ENCODE peak calls at places on chromosomes 1 and 21, in seven cellular contexts. X is GM23338, Y is PC-3, H is astrocyte, R is HCT116, U is GM12878, A is A673. Q is an unnamed sample. For H3K4me1, the result is how much of the 10 kb centered on the place peaks cover.

GRCh38 chr1:24586970-24587820 is 31.3 kb downstream of the NCMAP start:
- DNase-seq in X (peak), U (no peak), H (peak), Y (peak), R (peak), A (peak), Q (peak)

GRCh38 chr1:225766967-225767413 is 10.6 kb upstream of the SRP9 start:
- DNase-seq in U (no peak), Y (peak), A (peak), H (peak), R (no peak), X (no peak), Q (peak)

GRCh38 chr1:155479205-155479604 is 83.4 kb downstream of the ASH1L start:
- DNase-seq in A (peak), R (no peak), U (no peak), Y (peak), H (peak), X (no peak), Q (peak)

GRCh38 chr1:4016351-4017130 is 116.5 kb upstream of the C1orf174 start:
- DNase-seq in X (no peak), Y (no peak), R (no peak), H (no peak), U (no peak), A (no peak), Q (peak)

GRCh38 chr1:96236156-96236739 is 485.3 kb upstream of the PTBP2 start:
- DNase-seq in H (peak), R (peak), Y (peak), X (peak), A (peak), U (no peak), Q (peak)

GRCh38 chr1:208031932-208032320 is 121.0 kb upstream of the CD34 start:
- DNase-seq in Y (no peak), H (no peak), U (no peak), X (no peak), R (no peak), A (no peak), Q (no peak)

GRCh38 chr1:50949286-50949982 is 10.6 kb downstream of the FAF1 start:
- DNase-seq in A (no peak), X (no peak), U (no peak), Y (no peak), R (no peak), H (no peak), Q (no peak)

GRCh38 chr1:246083416-246083815 is 423.7 kb downstream of the SMYD3 start:
- DNase-seq in R (no peak), H (no peak), A (no peak), X (no peak), U (no peak), Y (no peak), Q (no peak)

GRCh38 chr1:179099891-179100290 is 18.0 kb downstream of the TOR3A start:
- DNase-seq in R (no peak), X (no peak), A (no peak), U (no peak), H (no peak), Y (no peak), Q (no peak)

GRCh38 chr1:212234431-212235298 is 50.5 kb upstream of the PPP2R5A start:
- DNase-seq in R (peak), Y (peak), U (no peak), H (peak), X (no peak), A (peak), Q (peak)

GRCh38 chr1:67347688-67348472 is 40.2 kb downstream of the IL12RB2 start:
- DNase-seq in R (peak), H (peak), A (peak), X (peak), U (no peak), Y (peak), Q (peak)

GRCh38 chr1:1197551-1198422 is 8.6 kb downstream of the TNFRSF18 start:
- DNase-seq in Y (no peak), U (no peak), X (peak), H (no peak), A (no peak), R (no peak), Q (no peak)

GRCh38 chr1:225418059-225418458 is 9.8 kb downstream of the LBR start:
- DNase-seq in X (no peak), U (no peak), H (no peak), R (no peak), Y (no peak), A (no peak), Q (no peak)

GRCh38 chr1:182206628-182207239 is 145.2 kb upstream of the ZNF648 start:
- DNase-seq in X (no peak), R (no peak), Y (no peak), U (no peak), H (no peak), A (no peak), Q (peak)

GRCh38 chr1:181178241-181178640 is 89.7 kb downstream of the IER5 start:
- DNase-seq in R (no peak), X (no peak), U (no peak), A (no peak), H (no peak), Y (no peak), Q (no peak)

GRCh38 chr1:181181792-181182585 is 93.5 kb downstream of the IER5 start:
- DNase-seq in Y (no peak), R (no peak), X (peak), A (no peak), U (no peak), H (no peak), Q (no peak)

GRCh38 chr1:181179980-181180964 is 91.8 kb downstream of the IER5 start:
- DNase-seq in H (peak), U (peak), Y (no peak), R (no peak), X (peak), A (no peak), Q (peak)

GRCh38 chr1:181175955-181176354 is 87.5 kb downstream of the IER5 start:
- DNase-seq in U (no peak), H (no peak), R (no peak), X (no peak), Y (no peak), A (no peak), Q (no peak)

GRCh38 chr1:181179279-181179979 is 90.9 kb downstream of the IER5 start:
- DNase-seq in H (no peak), X (no peak), U (no peak), R (no peak), A (no peak), Y (no peak), Q (no peak)
- TF ChIP-seq EZH2 in H (no peak), X (no peak), U (no peak), R (no peak), A (no peak), Y (no peak), Q (no peak)

DNA sequence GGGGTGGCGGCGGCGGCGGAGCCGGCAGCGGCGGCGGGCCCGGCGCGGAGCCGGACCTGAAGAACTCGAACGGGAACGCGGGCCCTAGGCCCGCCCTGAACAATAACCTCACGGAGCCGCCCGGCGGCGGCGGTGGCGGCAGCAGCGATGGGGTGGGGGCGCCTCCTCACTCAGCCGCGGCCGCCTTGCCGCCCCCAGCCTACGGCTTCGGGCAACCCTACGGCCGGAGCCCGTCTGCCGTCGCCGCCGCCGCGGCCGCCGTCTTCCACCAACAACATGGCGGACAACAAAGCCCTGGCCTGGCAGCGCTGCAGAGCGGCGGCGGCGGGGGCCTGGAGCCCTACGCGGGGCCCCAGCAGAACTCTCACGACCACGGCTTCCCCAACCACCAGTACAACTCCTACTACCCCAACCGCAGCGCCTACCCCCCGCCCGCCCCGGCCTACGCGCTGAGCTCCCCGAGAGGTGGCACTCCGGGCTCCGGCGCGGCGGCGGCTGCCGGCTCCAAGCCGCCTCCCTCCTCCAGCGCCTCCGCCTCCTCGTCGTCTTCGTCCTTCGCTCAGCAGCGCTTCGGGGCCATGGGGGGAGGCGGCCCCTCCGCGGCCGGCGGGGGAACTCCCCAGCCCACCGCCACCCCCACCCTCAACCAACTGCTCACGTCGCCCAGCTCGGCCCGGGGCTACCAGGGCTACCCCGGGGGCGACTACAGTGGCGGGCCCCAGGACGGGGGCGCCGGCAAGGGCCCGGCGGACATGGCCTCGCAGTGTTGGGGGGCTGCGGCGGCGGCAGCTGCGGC is 1.0 kb downstream of the ARID1A start:
- DNase-seq in R (no peak), H (no peak), U (no peak), A (no peak), X (no peak), Y (no peak), Q (peak)
- H3K4me1 ChIP-seq in R (half or more), H (half or more), U (under half), A (half or more), X (half or more), Y (half or more), Q (half or more)

GRCh38 chr1:29238601-29238964 is 2.3 kb downstream of the PTPRU start:
- DNase-seq in R (no peak), X (peak), U (no peak), A (no peak), Y (no peak), H (no peak), Q (peak)
- TF ChIP-seq EZH2 in R (no peak), X (peak), U (peak), A (no peak), Y (no peak), H (no peak), Q (no peak)

DNA sequence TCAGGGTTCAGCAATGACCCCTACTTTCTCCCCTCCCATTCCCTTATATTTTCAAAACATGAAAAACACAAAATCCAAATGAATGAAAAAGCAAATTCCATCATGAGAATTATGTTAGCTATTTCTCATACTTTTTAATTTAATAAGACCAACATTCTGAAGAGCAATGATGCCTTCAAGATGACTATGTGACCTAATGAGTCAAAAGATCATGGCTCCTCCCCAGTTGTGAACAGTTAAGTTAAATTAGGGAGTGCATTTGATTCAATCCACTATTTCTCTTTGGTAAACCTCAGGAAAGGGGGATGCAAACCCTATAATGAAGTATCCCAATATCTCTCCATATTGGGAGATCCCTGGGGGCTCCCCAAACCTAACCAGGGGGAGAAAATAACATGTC is 36.5 kb downstream of the PUM1 start:
- DNase-seq in R (no peak), H (no peak), Y (no peak), X (no peak), A (no peak), U (no peak), Q (peak)
- H3K4me1 ChIP-seq in R (under half), H (under half), Y (under half), X (half or more), A (under half), U (under half), Q (half or more)

GRCh38 chr21:36160850-36161178 is 4.2 kb downstream of the DOP1B start:
- DNase-seq in X (no peak), U (no peak), A (no peak), R (no peak), Y (no peak), H (no peak), Q (no peak)

GRCh38 chr21:36159356-36159921 is 2.8 kb downstream of the DOP1B start:
- DNase-seq in X (no peak), A (no peak), R (no peak), H (no peak), U (no peak), Y (no peak), Q (no peak)

GRCh38 chr21:36155603-36156338 is 853 bp upstream of the DOP1B start:
- DNase-seq in R (no peak), X (peak), Y (peak), H (no peak), U (no peak), A (no peak), Q (no peak)

GRCh38 chr21:36156339-36156814 is 247 bp upstream of the DOP1B start:
- DNase-seq in A (peak), U (peak), X (peak), Y (peak), R (peak), H (peak), Q (peak)

GRCh38 chr21:36156815-36157670 is at the start of gene DOP1B:
- DNase-seq in X (peak), A (peak), H (no peak), U (no peak), R (no peak), Y (peak), Q (peak)
- TF ChIP-seq EZH2 in X (no peak), A (no peak), H (no peak), U (no peak), R (no peak), Y (no peak), Q (no peak)

DNA sequence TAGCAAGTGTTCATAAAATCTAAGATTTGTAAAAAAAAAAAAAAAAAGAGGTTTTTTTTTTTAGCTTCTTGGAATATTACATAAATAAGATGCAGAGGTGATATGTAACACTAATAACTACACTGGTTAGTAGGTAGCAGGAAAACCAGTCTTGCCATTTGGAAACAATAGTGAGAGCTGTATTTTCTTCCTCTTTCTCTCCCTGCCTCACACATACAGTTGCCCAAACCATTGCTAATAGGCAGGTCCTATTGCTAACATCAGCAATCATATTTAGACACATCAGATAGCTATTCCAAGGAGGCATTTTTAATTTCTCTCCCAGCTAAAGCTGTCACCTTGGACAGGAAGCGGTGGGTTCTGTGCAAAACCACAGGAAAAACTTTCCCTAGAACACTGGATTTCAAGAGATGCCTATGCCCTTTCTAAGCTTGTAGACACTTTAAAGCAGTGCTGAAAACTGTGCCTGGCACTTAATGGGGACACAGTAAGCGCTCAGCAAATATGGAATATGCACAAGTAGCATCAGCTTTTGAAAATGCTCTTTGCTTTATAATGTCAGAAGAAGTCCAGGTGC is 50.8 kb upstream of the TARBP1 start:
- DNase-seq in R (no peak), A (no peak), U (no peak), H (peak), X (no peak), Y (no peak), Q (peak)
- H3K4me1 ChIP-seq in R (under half), A (under half), U (under half), H (under half), X (under half), Y (under half), Q (under half)

GRCh38 chr1:205568469-205569361 is 63.1 kb downstream of the ELK4 start:
- DNase-seq in Y (peak), R (no peak), X (peak), H (no peak), A (no peak), U (no peak), Q (peak)
- TF ChIP-seq EZH2 in Y (no peak), R (no peak), X (peak), H (peak), A (peak), U (no peak), Q (peak)

GRCh38 chr1:109983380-109984189 is 980 bp upstream of the AHCYL1 start:
- DNase-seq in U (no peak), Y (no peak), R (no peak), H (no peak), X (no peak), A (no peak), Q (no peak)
- H3K4me1 ChIP-seq in U (under half), Y (half or more), R (under half), H (under half), X (under half), A (under half), Q (half or more)